ENCODE peak calls at places on chromosome 9, in seven cellular contexts. S is adrenal gland, J is uterus, H is OCI-LY7, O is neuronal stem cell, N is left ventricle myocardium inferior, Q is H9. Z is an unnamed sample. For H3K4me1, the result is how much of the 10 kb centered on the place peaks cover.

GRCh38 chr9:22103650-22104575 is 94.8 kb upstream of the CDKN2B start:
- DNase-seq in N (no peak), S (no peak), Q (no peak), H (no peak), J (no peak), O (no peak), Z (no peak)

GRCh38 chr9:136328622-136329041 is 1.3 kb downstream of the GPSM1 start:
- DNase-seq in Q (no peak), J (peak), S (no peak), N (no peak), O (no peak), H (no peak), Z (peak)

GRCh38 chr9:121249563-121249962 is 18.4 kb upstream of the GSN start:
- DNase-seq in N (no peak), J (no peak), O (no peak), Q (no peak), H (peak), S (no peak), Z (no peak)

GRCh38 chr9:136342191-136343120 is 15.1 kb downstream of the GPSM1 start:
- DNase-seq in O (peak), S (peak), Q (peak), J (peak), N (peak), H (peak), Z (peak)

GRCh38 chr9:96080364-96080763 is 204.9 kb downstream of the ERCC6L2 start:
- DNase-seq in S (no peak), Q (no peak), J (no peak), H (no peak), O (no peak), N (no peak), Z (no peak)

GRCh38 chr9:74942801-74943200 is 9.9 kb downstream of the C9orf40 start:
- DNase-seq in N (no peak), S (no peak), O (no peak), Q (no peak), H (no peak), J (no peak), Z (no peak)

GRCh38 chr9:133262226-133262625 is 12.8 kb downstream of the ABO start:
- DNase-seq in J (no peak), H (no peak), O (no peak), Q (no peak), N (no peak), S (peak), Z (no peak)

GRCh38 chr9:128911529-128912035 is 9.2 kb upstream of the PHYHD1 start:
- DNase-seq in J (no peak), H (no peak), N (peak), Q (peak), S (peak), O (no peak), Z (peak)

GRCh38 chr9:22457448-22457847 is 10.8 kb downstream of the DMRTA1 start:
- DNase-seq in O (no peak), J (no peak), Q (peak), N (no peak), S (no peak), H (no peak), Z (no peak)

GRCh38 chr9:91424403-91425176 is 958 bp upstream of the NFIL3 start:
- DNase-seq in O (peak), H (peak), S (peak), N (peak), J (peak), Q (peak), Z (peak)

GRCh38 chr9:8254527-8254926 is 454.9 kb upstream of the DMAC1 start:
- DNase-seq in O (no peak), S (no peak), N (no peak), H (no peak), J (no peak), Q (no peak), Z (no peak)

GRCh38 chr9:108049026-108049591 is 559.5 kb upstream of the KLF4 start:
- DNase-seq in Q (no peak), O (no peak), H (no peak), J (no peak), S (no peak), N (no peak), Z (no peak)

GRCh38 chr9:17481565-17481964 is 97.3 kb upstream of the SH3GL2 start:
- DNase-seq in N (no peak), O (no peak), Q (peak), J (no peak), S (no peak), H (no peak), Z (peak)

GRCh38 chr9:16816006-16816405 is 54.5 kb downstream of the BNC2 start:
- DNase-seq in H (no peak), J (no peak), N (no peak), Q (no peak), O (no peak), S (no peak), Z (no peak)

GRCh38 chr9:123866497-123866896 is 63.4 kb downstream of the DENND1A start:
- DNase-seq in N (no peak), S (no peak), O (no peak), J (no peak), Q (no peak), H (no peak), Z (no peak)

GRCh38 chr9:95103385-95104087 is 214.0 kb downstream of the FANCC start:
- DNase-seq in O (no peak), H (no peak), S (no peak), J (no peak), N (peak), Q (peak), Z (no peak)

GRCh38 chr9:86494644-86495081 is 140.5 kb upstream of the TUT7 start:
- DNase-seq in N (no peak), Q (no peak), S (no peak), H (no peak), O (no peak), J (no peak), Z (no peak)

GRCh38 chr9:34606908-34607307 is 5.0 kb downstream of the RPP25L start:
- DNase-seq in N (no peak), H (no peak), S (no peak), O (no peak), Q (no peak), J (no peak), Z (peak)

GRCh38 chr9:135520916-135521607 is at the start of gene LCN1:
- DNase-seq in N (no peak), H (no peak), O (no peak), Q (no peak), J (no peak), S (peak), Z (no peak)

GRCh38 chr9:15293727-15294405 is 13.2 kb downstream of the TTC39B start:
- DNase-seq in H (no peak), O (no peak), N (no peak), S (peak), J (no peak), Q (no peak), Z (no peak)

GRCh38 chr9:37998881-37999311 is 70.1 kb downstream of the SHB start:
- DNase-seq in O (no peak), Q (no peak), N (peak), S (no peak), H (no peak), J (no peak), Z (peak)

GRCh38 chr9:37999501-38000189 is 69.4 kb downstream of the SHB start:
- DNase-seq in O (no peak), H (no peak), N (no peak), Q (no peak), S (no peak), J (no peak), Z (no peak)

GRCh38 chr9:38000332-38000731 is 68.7 kb downstream of the SHB start:
- DNase-seq in J (no peak), H (no peak), Q (peak), N (no peak), S (no peak), O (no peak), Z (no peak)

GRCh38 chr9:38001430-38001829 is 67.6 kb downstream of the SHB start:
- DNase-seq in N (no peak), H (no peak), Q (no peak), J (no peak), S (no peak), O (no peak), Z (no peak)

DNA sequence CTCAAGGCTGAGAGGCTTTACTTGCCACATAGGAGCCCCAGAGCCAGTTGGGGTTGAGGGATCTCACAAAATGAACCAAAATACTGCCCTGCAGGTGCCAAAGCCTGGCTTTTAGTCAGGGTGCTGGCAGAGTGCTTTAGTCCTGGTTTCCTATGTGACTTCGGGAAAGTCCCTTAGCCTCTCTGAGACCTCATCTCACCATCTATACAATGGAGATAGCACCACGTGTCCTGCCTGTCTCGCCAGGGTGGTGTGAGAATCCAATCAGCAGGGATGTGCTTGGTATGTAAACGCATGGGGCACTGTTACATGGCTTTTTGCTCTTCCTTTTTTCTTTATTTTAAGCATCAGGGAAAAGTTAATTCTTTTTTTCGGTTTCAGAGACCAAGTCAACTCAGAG is 68.3 kb downstream of the SHB start:
- DNase-seq in N (no peak), J (no peak), O (no peak), Q (no peak), H (no peak), S (no peak), Z (no peak)
- H3K27ac ChIP-seq in N (no peak), J (no peak), O (no peak), Q (no peak), H (no peak), S (no peak), Z (no peak)

GRCh38 chr9:115115924-115116323 is 2.0 kb downstream of the TNC start:
- DNase-seq in J (no peak), N (no peak), O (no peak), S (no peak), H (no peak), Q (no peak), Z (no peak)
- H3K4me1 ChIP-seq in J (under half), N (under half), O (under half), S (under half), H (under half), Q (under half), Z (under half)

GRCh38 chr9:70054546-70054945 is 10.9 kb downstream of the MAMDC2 start:
- DNase-seq in J (no peak), H (no peak), Q (no peak), O (no peak), S (no peak), N (no peak), Z (no peak)

GRCh38 chr9:70055867-70056266 is 12.2 kb downstream of the MAMDC2 start:
- DNase-seq in J (no peak), N (no peak), H (no peak), S (no peak), Q (no peak), O (no peak), Z (no peak)

GRCh38 chr9:70049672-70050271 is 6.1 kb downstream of the MAMDC2 start:
- DNase-seq in S (peak), N (peak), J (peak), O (no peak), Q (no peak), H (no peak), Z (peak)

GRCh38 chr9:70053864-70054263 is 10.2 kb downstream of the MAMDC2 start:
- DNase-seq in S (no peak), H (no peak), J (no peak), Q (no peak), O (no peak), N (no peak), Z (no peak)

DNA sequence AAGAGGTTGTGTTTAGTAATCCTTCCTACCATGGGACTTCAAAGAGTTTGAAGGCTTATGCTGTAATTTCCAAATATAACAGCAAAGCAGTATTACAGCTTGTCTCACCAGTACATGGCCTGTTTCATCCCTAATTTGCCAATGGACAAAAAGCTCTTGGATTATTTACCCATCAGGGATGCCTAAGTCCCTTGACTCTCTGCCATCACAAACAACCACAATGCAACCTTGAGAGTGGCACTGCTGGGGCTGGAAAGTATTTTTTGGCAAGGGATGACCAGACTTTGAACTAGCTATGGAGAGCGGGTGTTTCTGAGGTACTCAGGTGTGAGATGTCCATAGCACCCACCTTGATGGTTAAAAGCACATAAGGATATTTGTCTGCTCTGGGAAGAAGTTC is 9.1 kb downstream of the MAMDC2 start:
- DNase-seq in H (no peak), O (no peak), S (no peak), Q (no peak), J (no peak), N (no peak), Z (no peak)
- H3K27ac ChIP-seq in H (no peak), O (no peak), S (no peak), Q (no peak), J (peak), N (no peak), Z (no peak)

GRCh38 chr9:114285166-114285867 is 37.6 kb upstream of the ORM1 start:
- DNase-seq in H (no peak), J (peak), O (no peak), N (peak), S (peak), Q (peak), Z (peak)

GRCh38 chr9:114287763-114288232 is 35.1 kb upstream of the ORM1 start:
- DNase-seq in J (peak), H (no peak), S (peak), Q (no peak), O (no peak), N (peak), Z (peak)

GRCh38 chr9:114287001-114287762 is 35.7 kb upstream of the ORM1 start:
- DNase-seq in H (no peak), S (peak), O (no peak), N (peak), J (peak), Q (peak), Z (peak)

GRCh38 chr9:114284316-114285060 is 38.4 kb upstream of the ORM1 start:
- DNase-seq in J (peak), H (no peak), O (no peak), Q (peak), S (no peak), N (peak), Z (peak)

GRCh38 chr9:114286146-114286679 is 36.7 kb upstream of the ORM1 start:
- DNase-seq in H (no peak), S (peak), N (peak), J (peak), O (no peak), Q (peak), Z (peak)
- H3K4me1 ChIP-seq in H (under half), S (under half), N (under half), J (under half), O (under half), Q (under half), Z (under half)

GRCh38 chr9:106880081-106880480 is 17.1 kb downstream of the ZNF462 start:
- DNase-seq in N (no peak), J (no peak), S (no peak), O (no peak), H (no peak), Q (no peak), Z (no peak)

GRCh38 chr9:106880863-106881262 is 17.9 kb downstream of the ZNF462 start:
- DNase-seq in O (no peak), Q (no peak), H (no peak), J (no peak), N (no peak), S (peak), Z (peak)

GRCh38 chr9:106878081-106878837 is 15.3 kb downstream of the ZNF462 start:
- DNase-seq in O (no peak), N (no peak), J (no peak), Q (peak), H (no peak), S (no peak), Z (no peak)

GRCh38 chr9:106877345-106877744 is 14.4 kb downstream of the ZNF462 start:
- DNase-seq in O (no peak), N (no peak), Q (no peak), S (no peak), H (no peak), J (no peak), Z (no peak)

DNA sequence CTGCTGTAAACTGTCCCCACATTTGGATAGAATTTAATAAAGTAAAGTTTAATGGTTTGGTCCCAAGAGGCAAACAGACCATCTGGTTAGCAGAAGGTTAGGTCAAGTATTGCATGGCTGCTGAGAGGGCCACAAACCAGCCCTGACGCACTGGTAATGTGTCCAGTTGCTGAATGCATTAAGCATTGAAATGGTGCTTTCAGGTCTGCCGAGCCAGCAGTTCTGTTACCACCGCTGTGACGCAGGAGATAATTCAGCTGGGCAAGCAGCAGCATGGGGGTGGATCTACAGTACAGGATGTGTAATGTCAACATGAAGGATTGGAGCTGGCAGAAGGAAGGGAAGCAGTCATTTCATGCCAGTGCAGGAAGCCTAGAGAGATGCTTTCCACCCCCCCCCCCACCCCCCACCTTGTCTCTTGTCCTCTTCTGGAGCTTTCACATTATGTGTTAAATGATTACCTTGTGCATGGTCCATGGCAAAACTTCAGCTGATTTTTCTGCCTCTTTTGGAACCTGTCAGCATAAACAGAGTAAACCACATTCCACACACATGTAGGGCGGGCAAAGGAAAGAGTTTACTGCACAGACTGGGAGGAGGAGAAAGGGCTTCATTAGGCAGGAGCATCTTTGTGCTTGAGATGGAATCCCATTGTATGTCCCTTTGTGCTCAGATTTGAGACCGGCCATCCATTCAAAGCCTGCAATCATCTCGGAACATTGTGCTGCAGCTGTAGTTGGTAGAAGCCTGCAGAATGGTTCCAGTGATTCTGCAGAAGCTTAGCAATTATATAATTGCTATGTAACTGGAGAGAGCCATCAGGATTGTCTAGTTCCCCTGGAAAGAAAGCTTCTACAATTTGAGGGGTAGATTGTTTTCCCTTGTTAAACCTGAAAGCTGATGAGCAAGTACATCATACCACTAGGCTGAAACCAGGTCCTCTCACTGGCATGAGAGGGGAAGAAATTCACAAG is 16.3 kb downstream of the ZNF462 start:
- DNase-seq in H (no peak), N (peak), S (peak), J (peak), Q (no peak), O (peak), Z (peak)
- H3K27ac ChIP-seq in H (no peak), N (peak), S (peak), J (peak), Q (peak), O (peak), Z (peak)

GRCh38 chr9:36148652-36149051 is 12.1 kb downstream of the GLIPR2 start:
- DNase-seq in Q (no peak), N (peak), H (no peak), S (peak), O (no peak), J (peak), Z (peak)

GRCh38 chr9:36149197-36149596 is 12.7 kb downstream of the GLIPR2 start:
- DNase-seq in N (no peak), J (peak), S (no peak), O (no peak), Q (no peak), H (no peak), Z (peak)

GRCh38 chr9:36151306-36152210 is 15.0 kb downstream of the GLIPR2 start:
- DNase-seq in S (peak), Q (no peak), H (peak), J (no peak), N (peak), O (no peak), Z (peak)

GRCh38 chr9:36152741-36153438 is 16.3 kb upstream of the CCIN start:
- DNase-seq in H (peak), J (no peak), Q (no peak), N (no peak), S (no peak), O (no peak), Z (no peak)

GRCh38 chr9:36150529-36151305 is 14.2 kb downstream of the GLIPR2 start:
- DNase-seq in J (no peak), N (no peak), O (no peak), H (no peak), S (no peak), Q (no peak), Z (no peak)
- H3K4me1 ChIP-seq in J (under half), N (half or more), O (under half), H (under half), S (under half), Q (under half), Z (under half)

GRCh38 chr9:35682520-35682919 is 7.2 kb downstream of the TPM2 start:
- DNase-seq in J (no peak), Q (no peak), H (no peak), O (no peak), S (no peak), N (no peak), Z (no peak)

GRCh38 chr9:35681341-35682002 is 7.7 kb downstream of the CA9 start:
- DNase-seq in O (no peak), H (no peak), Q (no peak), N (no peak), J (no peak), S (no peak), Z (peak)

GRCh38 chr9:35680331-35681105 is 6.8 kb downstream of the CA9 start:
- DNase-seq in S (no peak), J (no peak), H (peak), N (no peak), Q (peak), O (no peak), Z (no peak)

GRCh38 chr9:35683323-35683722 is 6.4 kb downstream of the TPM2 start:
- DNase-seq in O (no peak), Q (no peak), H (no peak), J (no peak), S (no peak), N (no peak), Z (no peak)

DNA sequence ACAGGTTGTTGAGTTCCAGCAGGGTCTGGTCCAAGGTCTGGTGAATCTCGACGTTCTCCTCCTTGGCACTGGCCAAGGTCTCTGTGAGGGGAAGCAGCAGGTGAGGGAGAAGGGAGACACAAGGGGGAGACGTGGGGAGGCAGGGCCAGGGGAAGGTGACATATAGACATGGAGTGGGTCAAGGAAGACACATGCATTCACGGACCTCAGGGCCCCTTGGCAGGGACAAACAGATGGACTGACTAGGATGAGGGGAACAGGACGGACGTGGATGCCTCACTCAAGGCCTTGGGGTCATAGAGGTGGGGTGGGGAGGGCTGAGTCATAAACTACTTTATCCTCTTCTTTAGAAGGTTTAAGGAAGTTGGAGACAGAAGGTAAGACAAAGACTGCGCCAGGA is 7.6 kb downstream of the TPM2 start:
- DNase-seq in N (no peak), Q (no peak), S (no peak), H (no peak), O (no peak), J (no peak), Z (peak)
- H3K27ac ChIP-seq in N (peak), Q (no peak), S (no peak), H (no peak), O (no peak), J (no peak), Z (no peak)